ENCODE peak calls at places on chromosomes 16 and 17, in seven cellular contexts. R is esophagus muscularis mucosa; G is CD8-positive, alpha-beta memory T cell; X is psoas muscle; I is Peyer's patch; N is heart left ventricle; U is heart right ventricle. C is an unnamed sample. For H3K4me1 and H3K36me3, the result is how much of the 10 kb centered on the place peaks cover.

GRCh38 chr16:28313587-28313986 is 21.3 kb downstream of the SBK1 start:
- DNase-seq in R (no peak), G (no peak), X (peak), I (no peak), N (no peak), U (no peak), C (no peak)

GRCh38 chr16:48963901-48964615 is 317.6 kb downstream of the CBLN1 start:
- DNase-seq in R (no peak), G (no peak), X (no peak), I (no peak), N (no peak), U (no peak), C (no peak)

GRCh38 chr16:57824880-57825279 is 22.6 kb upstream of the KIFC3 start:
- DNase-seq in R (no peak), G (no peak), X (no peak), I (no peak), N (no peak), U (no peak), C (no peak)

GRCh38 chr17:77734371-77735050 is 224.0 kb upstream of the TNRC6C start:
- DNase-seq in R (peak), G (no peak), X (peak), I (no peak), N (peak), U (peak), C (no peak)

GRCh38 chr17:27593232-27593856 is 37.6 kb upstream of the LGALS9 start:
- DNase-seq in R (no peak), G (no peak), X (no peak), I (no peak), N (no peak), U (no peak), C (no peak)

GRCh38 chr17:73748521-73748920 is 104.3 kb upstream of the SDK2 start:
- DNase-seq in R (no peak), G (no peak), X (no peak), I (no peak), N (no peak), U (no peak), C (no peak)

GRCh38 chr17:44044092-44044491 is 22.4 kb downstream of the LSM12 start:
- DNase-seq in R (no peak), G (no peak), X (no peak), I (no peak), N (no peak), U (no peak), C (no peak)

GRCh38 chr16:306911-307370 is 24.0 kb downstream of the PDIA2 start:
- DNase-seq in R (no peak), G (no peak), X (no peak), I (no peak), N (no peak), U (no peak), C (no peak)

GRCh38 chr16:31508706-31509523 is 724 bp upstream of the RUSF1 start:
- DNase-seq in R (no peak), G (no peak), X (no peak), I (no peak), N (no peak), U (no peak), C (no peak)

GRCh38 chr17:61481421-61481820 is 29.2 kb downstream of the TBX4 start:
- DNase-seq in R (no peak), G (no peak), X (no peak), I (peak), N (no peak), U (no peak), C (no peak)

GRCh38 chr17:44792276-44792675 is 33.5 kb downstream of the ADAM11 start:
- DNase-seq in R (no peak), G (no peak), X (no peak), I (no peak), N (no peak), U (no peak), C (no peak)

GRCh38 chr17:77700165-77700881 is 258.2 kb upstream of the TNRC6C start:
- DNase-seq in R (no peak), G (no peak), X (no peak), I (no peak), N (no peak), U (no peak), C (no peak)

GRCh38 chr16:31519746-31520145 is 8.0 kb upstream of the AHSP start:
- DNase-seq in R (no peak), G (no peak), X (no peak), I (no peak), N (no peak), U (no peak), C (no peak)

GRCh38 chr16:3089717-3090592 is 9.1 kb downstream of the ZSCAN10 start:
- DNase-seq in R (no peak), G (no peak), X (peak), I (no peak), N (no peak), U (no peak), C (no peak)

GRCh38 chr17:17816240-17816814 is 20.5 kb downstream of the SREBF1 start:
- DNase-seq in R (no peak), G (no peak), X (no peak), I (no peak), N (no peak), U (no peak), C (no peak)

GRCh38 chr17:17815436-17816200 is 21.2 kb downstream of the SREBF1 start:
- DNase-seq in R (no peak), G (no peak), X (no peak), I (no peak), N (no peak), U (no peak), C (no peak)

GRCh38 chr17:17814162-17815061 is 22.4 kb downstream of the SREBF1 start:
- DNase-seq in R (no peak), G (no peak), X (no peak), I (no peak), N (no peak), U (no peak), C (no peak)

GRCh38 chr17:17813725-17814095 is 23.1 kb downstream of the SREBF1 start:
- DNase-seq in R (no peak), G (no peak), X (no peak), I (no peak), N (no peak), U (no peak), C (no peak)

DNA sequence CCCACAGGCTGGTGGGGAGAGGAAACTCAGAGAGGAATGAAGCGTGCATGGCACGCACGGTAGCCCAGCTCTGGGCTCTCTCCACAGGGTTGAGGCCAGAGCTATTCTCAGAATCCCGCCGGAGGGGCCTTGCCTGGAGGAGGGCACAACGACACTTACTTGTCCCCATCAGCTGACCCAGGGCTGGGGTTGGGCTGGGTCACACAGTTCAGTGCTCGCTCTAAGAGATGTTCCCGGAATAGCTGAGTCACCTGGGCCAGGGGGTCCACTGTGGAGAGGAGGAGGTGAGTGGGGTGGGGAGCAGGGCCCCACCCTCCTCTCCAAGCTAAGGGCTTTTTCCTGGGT is 21.8 kb downstream of the SREBF1 start:
- DNase-seq in R (no peak), G (no peak), X (peak), I (no peak), N (peak), U (peak), C (no peak)
- H3K4me1 ChIP-seq in R (half or more), G (under half), X (half or more), I (under half), N (under half), U (under half), C (under half)

DNA sequence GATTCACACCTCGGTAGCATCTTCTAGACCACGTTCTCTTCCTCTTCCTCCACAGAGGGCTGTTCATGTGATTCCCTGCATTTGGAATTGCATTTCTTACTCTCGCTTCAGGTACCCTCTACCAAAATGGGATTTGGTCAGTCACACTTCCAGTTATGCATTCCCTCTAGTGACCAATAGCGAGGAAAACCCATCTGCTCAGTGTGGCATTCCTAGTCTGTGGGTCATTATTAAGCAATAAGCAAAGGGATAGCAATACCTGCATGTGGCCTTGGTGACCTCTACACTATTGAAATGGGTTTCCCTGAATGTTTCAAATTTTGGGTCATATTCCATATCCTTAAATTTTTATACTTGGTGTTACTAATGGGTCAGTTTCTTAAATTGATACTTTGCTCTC is 401 bp upstream of the KRTAP4-5 start:
- DNase-seq in R (no peak), G (no peak), X (no peak), I (no peak), N (no peak), U (no peak), C (no peak)
- H3K36me3 ChIP-seq in R (under half), G (under half), X (under half), I (under half), N (under half), U (under half), C (under half)

DNA sequence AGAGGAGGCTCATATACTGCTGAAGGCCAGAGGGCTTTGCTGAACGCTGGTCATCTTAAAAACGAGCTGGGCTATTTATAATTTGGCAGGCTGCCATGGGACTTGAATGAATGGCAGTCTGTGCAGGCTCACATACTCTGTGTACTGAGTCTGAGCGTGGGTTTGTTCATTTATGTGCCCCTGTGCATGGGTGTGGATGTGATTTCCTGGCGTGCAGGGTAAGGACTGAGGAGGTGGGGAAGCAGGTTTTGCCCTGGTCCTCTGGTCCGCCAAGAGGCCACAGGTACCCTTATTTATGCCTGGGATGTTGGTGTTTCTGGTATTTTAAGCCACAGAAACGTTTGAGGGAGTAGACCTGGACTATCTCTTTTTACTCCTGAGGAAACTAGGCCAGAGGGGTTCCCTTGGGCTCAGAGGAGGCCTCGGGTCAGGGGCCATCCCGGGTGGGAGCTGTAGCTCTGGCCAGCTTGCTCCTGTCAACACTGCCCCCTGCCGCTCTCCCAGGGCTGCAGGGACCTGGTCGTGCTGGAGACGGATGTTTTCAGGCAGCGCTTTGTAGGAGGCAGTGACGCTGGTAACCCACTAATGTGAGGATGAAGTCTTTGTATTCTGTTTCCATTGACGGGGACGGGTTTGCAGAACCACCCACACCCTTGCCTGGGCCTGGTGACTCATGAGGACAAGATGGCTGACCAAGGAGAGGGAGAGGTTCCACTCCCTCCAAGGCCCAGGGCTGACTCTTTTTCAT is 184.4 kb downstream of the MSI2 start:
- DNase-seq in R (no peak), G (peak), X (peak), I (no peak), N (peak), U (peak), C (peak)
- H3K4me3 ChIP-seq in R (no peak), G (no peak), X (no peak), I (no peak), N (no peak), U (no peak), C (no peak)

DNA sequence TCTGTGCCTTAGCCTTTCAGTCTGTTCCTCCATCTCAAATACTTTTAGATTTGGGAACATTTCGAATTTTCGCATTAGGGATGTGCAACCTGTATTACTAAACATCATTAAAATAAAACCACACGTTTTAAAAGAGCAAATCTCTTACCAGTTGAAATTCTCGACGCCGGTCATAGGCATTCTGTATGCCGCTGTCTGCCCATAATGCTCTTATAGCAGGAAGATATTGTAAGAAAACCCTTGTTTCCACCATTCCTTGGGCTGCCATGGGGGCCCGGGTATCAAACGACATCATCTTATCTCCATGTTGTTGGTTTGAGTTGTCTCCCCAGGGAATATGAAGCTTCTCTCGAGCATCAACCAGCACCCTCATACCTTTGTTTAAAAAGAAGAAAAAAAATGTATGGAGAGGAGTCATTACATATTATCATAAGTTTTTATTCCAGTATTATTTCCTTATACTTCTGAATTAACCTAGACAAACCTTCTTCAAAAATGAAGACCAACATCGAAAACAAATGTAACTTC is 3.1 kb downstream of the GNA13 start:
- DNase-seq in R (no peak), G (no peak), X (no peak), I (no peak), N (no peak), U (no peak), C (no peak)
- H3K4me1 ChIP-seq in R (half or more), G (half or more), X (half or more), I (under half), N (under half), U (under half), C (under half)

GRCh38 chr16:25143898-25144297 is 32.4 kb downstream of the LCMT1 start:
- DNase-seq in R (no peak), G (no peak), X (no peak), I (no peak), N (no peak), U (no peak), C (no peak)
- H3K36me3 ChIP-seq in R (under half), G (under half), X (half or more), I (under half), N (half or more), U (half or more), C (under half)

DNA sequence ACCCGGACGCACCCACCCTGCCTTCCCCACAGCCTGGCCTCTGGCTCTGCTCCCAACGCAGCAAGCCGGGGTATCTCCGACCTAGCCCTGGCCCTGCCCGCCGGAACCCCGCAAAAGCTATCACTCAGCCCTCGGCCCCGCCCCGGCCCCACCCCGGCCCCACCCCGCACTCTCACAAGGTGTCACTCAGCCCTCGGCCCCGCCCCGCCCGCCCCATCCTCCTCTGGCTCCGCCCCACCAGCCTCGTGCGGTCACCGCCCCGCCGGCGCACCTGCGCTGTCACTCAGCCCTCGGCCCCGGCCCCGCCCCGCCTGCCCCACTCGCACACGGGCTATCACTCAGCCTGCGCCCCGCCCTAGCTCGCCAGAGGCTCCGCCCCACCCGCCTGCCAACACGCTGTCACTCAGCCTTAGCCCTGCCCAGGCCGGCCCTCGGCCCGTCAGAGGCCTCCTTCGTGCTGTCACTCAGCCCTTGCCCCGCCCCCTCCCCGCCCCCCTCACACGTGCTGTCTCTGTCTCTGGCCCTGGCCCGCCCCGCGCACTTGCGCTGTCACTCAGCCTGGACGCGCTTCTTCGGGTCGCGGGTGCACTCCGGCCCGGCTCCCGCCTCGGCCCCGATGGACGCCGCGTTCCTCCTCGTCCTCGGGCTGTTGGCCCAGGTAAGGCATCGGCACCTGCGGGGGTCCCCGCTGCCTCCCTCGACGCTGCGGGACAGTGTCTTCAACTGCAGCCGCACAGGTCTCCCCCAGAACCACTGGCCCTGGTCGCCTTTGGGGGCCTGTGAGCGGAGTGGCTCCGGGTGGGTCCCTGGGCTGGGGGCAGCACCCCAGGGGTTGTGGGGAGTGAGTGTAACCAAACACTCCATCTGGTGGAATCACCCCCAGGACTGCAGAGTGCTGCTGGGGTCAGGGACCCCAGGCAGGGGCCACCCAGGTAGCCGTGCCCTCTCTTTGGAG is at the start of gene CDH15:
- DNase-seq in R (peak), G (peak), X (peak), I (peak), N (peak), U (peak), C (peak)
- H3K4me3 ChIP-seq in R (peak), G (peak), X (peak), I (peak), N (peak), U (peak), C (peak)

DNA sequence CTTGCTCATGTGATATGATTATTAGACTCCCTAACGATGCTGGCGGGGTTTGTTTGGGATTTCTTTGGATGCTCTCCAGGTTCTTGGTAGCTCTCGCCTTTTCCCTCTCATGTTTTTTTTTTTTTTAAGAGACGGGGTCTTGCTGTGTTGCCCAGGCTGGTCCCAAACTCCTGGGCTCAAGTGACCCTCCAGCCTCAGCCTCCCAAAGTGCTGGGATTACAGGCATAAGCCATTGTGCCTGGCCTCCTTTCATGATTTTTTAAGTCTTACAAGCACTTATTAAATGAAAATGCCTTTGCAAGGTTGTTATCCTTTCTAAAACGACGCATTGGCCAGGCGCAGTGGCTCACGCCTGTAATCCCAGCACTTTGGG is 24.1 kb downstream of the KIAA0513 start:
- DNase-seq in R (no peak), G (no peak), X (peak), I (no peak), N (no peak), U (no peak), C (no peak)
- H3K4me1 ChIP-seq in R (under half), G (under half), X (under half), I (under half), N (under half), U (under half), C (under half)

GRCh38 chr16:78022347-78022746 is at the start of gene CLEC3A:
- DNase-seq in R (no peak), G (no peak), X (no peak), I (no peak), N (no peak), U (no peak), C (no peak)

GRCh38 chr16:78028018-78028417 is 5.7 kb downstream of the CLEC3A start:
- DNase-seq in R (no peak), G (no peak), X (no peak), I (no peak), N (no peak), U (no peak), C (no peak)

DNA sequence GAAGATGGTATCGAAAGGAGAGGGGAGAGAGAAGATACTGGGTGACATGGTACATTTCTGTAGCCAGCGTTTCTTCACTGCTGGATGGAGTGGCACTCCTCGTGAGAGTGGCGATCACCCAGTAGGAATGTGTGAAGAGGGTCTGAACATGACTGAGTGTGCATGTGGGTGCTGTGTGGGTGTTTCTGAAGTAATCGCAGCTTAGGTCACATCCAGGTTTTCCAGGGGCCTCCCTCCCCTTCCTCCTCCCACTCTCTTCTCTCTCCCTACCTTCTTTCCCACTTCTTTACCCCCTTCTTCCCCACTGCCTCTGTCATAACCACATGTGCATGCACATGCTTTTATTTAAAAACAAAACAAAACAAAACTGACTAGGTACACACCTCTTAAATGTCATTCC is 1.8 kb downstream of the CLEC3A start:
- DNase-seq in R (no peak), G (no peak), X (no peak), I (no peak), N (no peak), U (no peak), C (no peak)
- H3K36me3 ChIP-seq in R (under half), G (under half), X (under half), I (under half), N (under half), U (under half), C (under half)